ENCODE peak calls at places on chromosome 7, in four cellular contexts. N is HCT116; V is naive thymus-derived CD4-positive, alpha-beta T cell; M is NCI-H1105 treated with DMSO at 0.1 percent for 48 hours. J is an unnamed sample.

GRCh38 chr7:142412551-142413193 is 154.8 kb upstream of the PRSS58 start:
- DNase-seq in M (peak), N (peak), V (peak), J (peak)

GRCh38 chr7:23700058-23700457 is 10.0 kb upstream of the STK31 start:
- DNase-seq in N (no peak), M (peak), V (no peak), J (no peak)

GRCh38 chr7:111018960-111019835 is 71.7 kb upstream of the LRRN3 start:
- DNase-seq in N (no peak), V (no peak), M (no peak), J (no peak)

GRCh38 chr7:19772323-19772722 is 1.1 kb downstream of the TMEM196 start:
- DNase-seq in V (no peak), N (no peak), M (peak), J (no peak)

GRCh38 chr7:50728184-50728583 is 54.5 kb downstream of the GRB10 start:
- DNase-seq in V (no peak), M (no peak), N (no peak), J (no peak)

GRCh38 chr7:20310963-20311742 is 19.5 kb upstream of the ITGB8 start:
- DNase-seq in M (peak), V (no peak), N (peak), J (no peak)

GRCh38 chr7:116843373-116843772 is 19.0 kb upstream of the CAPZA2 start:
- DNase-seq in V (no peak), M (no peak), N (no peak), J (no peak)

GRCh38 chr7:15561840-15562239 is at the start of gene AGMO:
- DNase-seq in V (no peak), M (peak), N (no peak), J (no peak)

GRCh38 chr7:128398016-128398840 is 11.6 kb downstream of the IMPDH1 start:
- DNase-seq in N (no peak), V (no peak), M (peak), J (no peak)

GRCh38 chr7:128170461-128170860 is 70.6 kb upstream of the LEP start:
- DNase-seq in N (no peak), M (no peak), V (no peak), J (no peak)

GRCh38 chr7:24701232-24701898 is 55.9 kb downstream of the GSDME start:
- DNase-seq in N (no peak), V (no peak), M (peak), J (no peak)

GRCh38 chr7:23490357-23491131 is 20.3 kb upstream of the IGF2BP3 start:
- DNase-seq in M (peak), V (peak), N (no peak), J (no peak)

GRCh38 chr7:101620991-101621390 is 8.1 kb downstream of the MYL10 start:
- DNase-seq in V (no peak), M (no peak), N (no peak), J (no peak)

GRCh38 chr7:128152721-128153120 is 88.4 kb upstream of the LEP start:
- DNase-seq in M (no peak), V (no peak), N (no peak), J (no peak)

GRCh38 chr7:29607259-29607658 is 43.6 kb downstream of the PRR15 start:
- DNase-seq in V (no peak), N (no peak), M (no peak), J (no peak)

GRCh38 chr7:30817060-30817770 is 46.0 kb downstream of the MINDY4 start:
- DNase-seq in M (no peak), N (no peak), V (no peak), J (no peak)

GRCh38 chr7:120229094-120229493 is 43.9 kb upstream of the KCND2 start:
- DNase-seq in M (no peak), V (no peak), N (no peak), J (no peak)

GRCh38 chr7:39904077-39904486 is 46.0 kb upstream of the CDK13 start:
- DNase-seq in V (no peak), N (no peak), M (no peak), J (no peak)

GRCh38 chr7:65317372-65317771 is 56.3 kb upstream of the ZNF92 start:
- DNase-seq in M (no peak), V (no peak), N (no peak), J (no peak)

GRCh38 chr7:30761214-30762156 is 9.6 kb downstream of the INMT start:
- DNase-seq in N (no peak), V (no peak), M (peak), J (no peak)

GRCh38 chr7:151018421-151019129 is 5.7 kb downstream of the ATG9B start:
- DNase-seq in V (peak), N (no peak), M (no peak), J (no peak)

J was measured in GM19239.